ENCODE peak calls at places on chromosomes 1 and 21, in seven cellular contexts. One of them, this sample, is unnamed.
A peak's percentile ranks its signal among the peaks of the same experiment; 100 is the strongest.

GRCh38 chr1:5682626-5683235 is 309.5 kb downstream of the NPHP4 start:
- DNase-seq in HCT116: no peak
- DNase-seq in GM13976: no peak
- DNase-seq in suprapubic skin: no peak
- DNase-seq in GM20000: no peak
- DNase-seq in WERI-Rb-1: no peak
- DNase-seq in fibroblast of the aortic adventitia: no peak
- DNase-seq in this sample: no peak

GRCh38 chr21:37712204-37712934 is 203.9 kb downstream of the KCNJ6 start:
- DNase-seq in HCT116: peak; percentile 53
- DNase-seq in GM13976: peak; percentile 75
- DNase-seq in suprapubic skin: no peak
- DNase-seq in GM20000: peak; percentile 69
- DNase-seq in WERI-Rb-1: peak; percentile 81
- DNase-seq in fibroblast of the aortic adventitia: peak; percentile 77
- DNase-seq in this sample: peak; percentile 52

GRCh38 chr1:58460469-58460868 is 86.1 kb downstream of the OMA1 start:
- DNase-seq in HCT116: no peak
- DNase-seq in GM13976: no peak
- DNase-seq in suprapubic skin: no peak
- DNase-seq in GM20000: no peak
- DNase-seq in WERI-Rb-1: no peak
- DNase-seq in fibroblast of the aortic adventitia: no peak
- DNase-seq in this sample: no peak

GRCh38 chr1:14693996-14694395 is 95.5 kb downstream of the KAZN start:
- DNase-seq in HCT116: no peak
- DNase-seq in GM13976: no peak
- DNase-seq in suprapubic skin: no peak
- DNase-seq in GM20000: no peak
- DNase-seq in WERI-Rb-1: peak; percentile 56
- DNase-seq in fibroblast of the aortic adventitia: no peak
- DNase-seq in this sample: no peak

GRCh38 chr1:24081190-24081589 is 30.7 kb downstream of the MYOM3 start:
- DNase-seq in HCT116: no peak
- DNase-seq in GM13976: no peak
- DNase-seq in suprapubic skin: no peak
- DNase-seq in GM20000: no peak
- DNase-seq in WERI-Rb-1: no peak
- DNase-seq in fibroblast of the aortic adventitia: no peak
- DNase-seq in this sample: no peak

GRCh38 chr1:81948495-81948894 is 147.8 kb downstream of the ADGRL2 start:
- DNase-seq in HCT116: no peak
- DNase-seq in GM13976: no peak
- DNase-seq in suprapubic skin: no peak
- DNase-seq in GM20000: no peak
- DNase-seq in WERI-Rb-1: no peak
- DNase-seq in fibroblast of the aortic adventitia: no peak
- DNase-seq in this sample: no peak

GRCh38 chr1:229624521-229624905 is 1.4 kb downstream of the TAF5L start:
- DNase-seq in HCT116: no peak
- DNase-seq in GM13976: no peak
- DNase-seq in suprapubic skin: no peak
- DNase-seq in GM20000: no peak
- DNase-seq in WERI-Rb-1: no peak
- DNase-seq in fibroblast of the aortic adventitia: no peak
- DNase-seq in this sample: no peak

GRCh38 chr1:178739285-178740045 is 14.4 kb downstream of the RALGPS2 start:
- DNase-seq in HCT116: no peak
- DNase-seq in GM13976: no peak
- DNase-seq in suprapubic skin: no peak
- DNase-seq in GM20000: no peak
- DNase-seq in WERI-Rb-1: no peak
- DNase-seq in fibroblast of the aortic adventitia: peak; percentile 53
- DNase-seq in this sample: no peak

GRCh38 chr1:242199861-242200458 is 201.1 kb upstream of the MAP1LC3C start:
- DNase-seq in HCT116: no peak
- DNase-seq in GM13976: no peak
- DNase-seq in suprapubic skin: no peak
- DNase-seq in GM20000: no peak
- DNase-seq in WERI-Rb-1: no peak
- DNase-seq in fibroblast of the aortic adventitia: no peak
- DNase-seq in this sample: no peak

GRCh38 chr1:245247791-245248789 is 93.3 kb downstream of the KIF26B start:
- DNase-seq in HCT116: no peak
- DNase-seq in GM13976: no peak
- DNase-seq in suprapubic skin: no peak
- DNase-seq in GM20000: no peak
- DNase-seq in WERI-Rb-1: no peak
- DNase-seq in fibroblast of the aortic adventitia: no peak
- DNase-seq in this sample: no peak

GRCh38 chr1:112501810-112502641 is 6.7 kb upstream of the WNT2B start:
- DNase-seq in HCT116: no peak
- DNase-seq in GM13976: peak; percentile 75
- DNase-seq in suprapubic skin: peak; percentile 71
- DNase-seq in GM20000: peak; percentile 76
- DNase-seq in WERI-Rb-1: peak; percentile 90
- DNase-seq in fibroblast of the aortic adventitia: peak; percentile 76
- DNase-seq in this sample: peak; percentile 42

GRCh38 chr1:44361478-44361877 is 6.4 kb upstream of the ERI3 start:
- DNase-seq in HCT116: no peak
- DNase-seq in GM13976: no peak
- DNase-seq in suprapubic skin: no peak
- DNase-seq in GM20000: no peak
- DNase-seq in WERI-Rb-1: no peak
- DNase-seq in fibroblast of the aortic adventitia: no peak
- DNase-seq in this sample: no peak
- TF ChIP-seq CTCF in HCT116: peak; percentile 29
- TF ChIP-seq CTCF in GM13976: no peak
- TF ChIP-seq CTCF in suprapubic skin: no peak
- TF ChIP-seq CTCF in GM20000: no peak
- TF ChIP-seq CTCF in WERI-Rb-1: peak; percentile 18
- TF ChIP-seq CTCF in fibroblast of the aortic adventitia: peak; percentile 6
- TF ChIP-seq CTCF in this sample: peak; percentile 38

GRCh38 chr1:170318141-170318540 is 172.4 kb downstream of the NTMT2 start:
- DNase-seq in HCT116: no peak
- DNase-seq in GM13976: no peak
- DNase-seq in suprapubic skin: no peak
- DNase-seq in GM20000: no peak
- DNase-seq in WERI-Rb-1: no peak
- DNase-seq in fibroblast of the aortic adventitia: no peak
- DNase-seq in this sample: no peak
- TF ChIP-seq CTCF in HCT116: no peak
- TF ChIP-seq CTCF in GM13976: no peak
- TF ChIP-seq CTCF in suprapubic skin: no peak
- TF ChIP-seq CTCF in GM20000: no peak
- TF ChIP-seq CTCF in WERI-Rb-1: no peak
- TF ChIP-seq CTCF in fibroblast of the aortic adventitia: no peak
- TF ChIP-seq CTCF in this sample: no peak

DNA sequence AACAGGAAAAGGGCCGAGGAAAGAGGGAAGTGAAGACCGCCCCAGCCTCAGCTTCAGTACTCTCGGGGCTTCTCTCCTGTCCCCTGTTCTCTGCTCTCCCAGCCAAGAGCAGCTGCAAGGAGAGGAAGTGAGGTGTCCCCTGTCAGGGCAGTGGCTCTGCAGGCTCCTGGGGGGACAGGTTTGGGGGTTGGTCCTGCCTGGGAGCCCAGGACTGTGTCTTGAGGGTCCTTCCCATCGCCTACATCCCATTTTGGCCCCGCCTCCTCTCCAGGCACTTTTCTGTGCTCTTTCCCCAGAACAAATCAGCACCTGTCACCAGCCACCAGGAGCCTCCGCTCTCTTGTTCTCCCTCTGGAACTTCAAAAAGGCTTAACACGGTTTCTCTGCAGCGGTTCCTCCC is 82.6 kb downstream of the VWA5B1 start:
- DNase-seq in HCT116: no peak
- DNase-seq in GM13976: no peak
- DNase-seq in suprapubic skin: no peak
- DNase-seq in GM20000: no peak
- DNase-seq in WERI-Rb-1: no peak
- DNase-seq in fibroblast of the aortic adventitia: no peak
- DNase-seq in this sample: no peak
- TF ChIP-seq CTCF in HCT116: no peak
- TF ChIP-seq CTCF in GM13976: no peak
- TF ChIP-seq CTCF in suprapubic skin: no peak
- TF ChIP-seq CTCF in GM20000: no peak
- TF ChIP-seq CTCF in WERI-Rb-1: no peak
- TF ChIP-seq CTCF in fibroblast of the aortic adventitia: no peak
- TF ChIP-seq CTCF in this sample: no peak

GRCh38 chr21:27761623-27762022 is 794.7 kb upstream of the ADAMTS5 start:
- DNase-seq in HCT116: no peak
- DNase-seq in GM13976: no peak
- DNase-seq in suprapubic skin: no peak
- DNase-seq in GM20000: no peak
- DNase-seq in WERI-Rb-1: no peak
- DNase-seq in fibroblast of the aortic adventitia: peak; percentile 35
- DNase-seq in this sample: no peak

GRCh38 chr21:27764056-27764455 is 797.2 kb upstream of the ADAMTS5 start:
- DNase-seq in HCT116: no peak
- DNase-seq in GM13976: no peak
- DNase-seq in suprapubic skin: no peak
- DNase-seq in GM20000: no peak
- DNase-seq in WERI-Rb-1: no peak
- DNase-seq in fibroblast of the aortic adventitia: no peak
- DNase-seq in this sample: no peak

GRCh38 chr21:27756191-27756590 is 789.3 kb upstream of the ADAMTS5 start:
- DNase-seq in HCT116: no peak
- DNase-seq in GM13976: no peak
- DNase-seq in suprapubic skin: no peak
- DNase-seq in GM20000: no peak
- DNase-seq in WERI-Rb-1: no peak
- DNase-seq in fibroblast of the aortic adventitia: peak; percentile 55
- DNase-seq in this sample: no peak

GRCh38 chr21:27759820-27760219 is 792.9 kb upstream of the ADAMTS5 start:
- DNase-seq in HCT116: no peak
- DNase-seq in GM13976: no peak
- DNase-seq in suprapubic skin: no peak
- DNase-seq in GM20000: no peak
- DNase-seq in WERI-Rb-1: no peak
- DNase-seq in fibroblast of the aortic adventitia: peak; percentile 16
- DNase-seq in this sample: no peak

GRCh38 chr21:27759091-27759659 is 792.3 kb upstream of the ADAMTS5 start:
- DNase-seq in HCT116: no peak
- DNase-seq in GM13976: no peak
- DNase-seq in suprapubic skin: no peak
- DNase-seq in GM20000: no peak
- DNase-seq in WERI-Rb-1: peak; percentile 16
- DNase-seq in fibroblast of the aortic adventitia: no peak
- DNase-seq in this sample: no peak
- TF ChIP-seq CTCF in HCT116: no peak
- TF ChIP-seq CTCF in GM13976: no peak
- TF ChIP-seq CTCF in suprapubic skin: no peak
- TF ChIP-seq CTCF in GM20000: no peak
- TF ChIP-seq CTCF in WERI-Rb-1: peak; percentile 53
- TF ChIP-seq CTCF in fibroblast of the aortic adventitia: peak; percentile 25
- TF ChIP-seq CTCF in this sample: peak; percentile 50

GRCh38 chr1:232047473-232047872 is 420.9 kb downstream of the DISC1 start:
- DNase-seq in HCT116: peak; percentile 13
- DNase-seq in GM13976: no peak
- DNase-seq in suprapubic skin: no peak
- DNase-seq in GM20000: no peak
- DNase-seq in WERI-Rb-1: peak; percentile 59
- DNase-seq in fibroblast of the aortic adventitia: no peak
- DNase-seq in this sample: no peak
- TF ChIP-seq CTCF in HCT116: no peak
- TF ChIP-seq CTCF in GM13976: no peak
- TF ChIP-seq CTCF in suprapubic skin: no peak
- TF ChIP-seq CTCF in GM20000: no peak
- TF ChIP-seq CTCF in WERI-Rb-1: peak; percentile 67
- TF ChIP-seq CTCF in fibroblast of the aortic adventitia: no peak
- TF ChIP-seq CTCF in this sample: peak; percentile 33

GRCh38 chr21:34797202-34797527 is 128.4 kb downstream of the CLIC6 start:
- DNase-seq in HCT116: no peak
- DNase-seq in GM13976: no peak
- DNase-seq in suprapubic skin: no peak
- DNase-seq in GM20000: no peak
- DNase-seq in WERI-Rb-1: no peak
- DNase-seq in fibroblast of the aortic adventitia: no peak
- DNase-seq in this sample: no peak

GRCh38 chr21:34794686-34795085 is 125.9 kb downstream of the CLIC6 start:
- DNase-seq in HCT116: no peak
- DNase-seq in GM13976: no peak
- DNase-seq in suprapubic skin: no peak
- DNase-seq in GM20000: no peak
- DNase-seq in WERI-Rb-1: no peak
- DNase-seq in fibroblast of the aortic adventitia: no peak
- DNase-seq in this sample: no peak

GRCh38 chr21:34796518-34797201 is 127.9 kb downstream of the CLIC6 start:
- DNase-seq in HCT116: peak; percentile 72
- DNase-seq in GM13976: no peak
- DNase-seq in suprapubic skin: no peak
- DNase-seq in GM20000: no peak
- DNase-seq in WERI-Rb-1: peak; percentile 13
- DNase-seq in fibroblast of the aortic adventitia: no peak
- DNase-seq in this sample: no peak

GRCh38 chr21:34793471-34793870 is 124.7 kb downstream of the CLIC6 start:
- DNase-seq in HCT116: no peak
- DNase-seq in GM13976: no peak
- DNase-seq in suprapubic skin: no peak
- DNase-seq in GM20000: no peak
- DNase-seq in WERI-Rb-1: no peak
- DNase-seq in fibroblast of the aortic adventitia: no peak
- DNase-seq in this sample: no peak

DNA sequence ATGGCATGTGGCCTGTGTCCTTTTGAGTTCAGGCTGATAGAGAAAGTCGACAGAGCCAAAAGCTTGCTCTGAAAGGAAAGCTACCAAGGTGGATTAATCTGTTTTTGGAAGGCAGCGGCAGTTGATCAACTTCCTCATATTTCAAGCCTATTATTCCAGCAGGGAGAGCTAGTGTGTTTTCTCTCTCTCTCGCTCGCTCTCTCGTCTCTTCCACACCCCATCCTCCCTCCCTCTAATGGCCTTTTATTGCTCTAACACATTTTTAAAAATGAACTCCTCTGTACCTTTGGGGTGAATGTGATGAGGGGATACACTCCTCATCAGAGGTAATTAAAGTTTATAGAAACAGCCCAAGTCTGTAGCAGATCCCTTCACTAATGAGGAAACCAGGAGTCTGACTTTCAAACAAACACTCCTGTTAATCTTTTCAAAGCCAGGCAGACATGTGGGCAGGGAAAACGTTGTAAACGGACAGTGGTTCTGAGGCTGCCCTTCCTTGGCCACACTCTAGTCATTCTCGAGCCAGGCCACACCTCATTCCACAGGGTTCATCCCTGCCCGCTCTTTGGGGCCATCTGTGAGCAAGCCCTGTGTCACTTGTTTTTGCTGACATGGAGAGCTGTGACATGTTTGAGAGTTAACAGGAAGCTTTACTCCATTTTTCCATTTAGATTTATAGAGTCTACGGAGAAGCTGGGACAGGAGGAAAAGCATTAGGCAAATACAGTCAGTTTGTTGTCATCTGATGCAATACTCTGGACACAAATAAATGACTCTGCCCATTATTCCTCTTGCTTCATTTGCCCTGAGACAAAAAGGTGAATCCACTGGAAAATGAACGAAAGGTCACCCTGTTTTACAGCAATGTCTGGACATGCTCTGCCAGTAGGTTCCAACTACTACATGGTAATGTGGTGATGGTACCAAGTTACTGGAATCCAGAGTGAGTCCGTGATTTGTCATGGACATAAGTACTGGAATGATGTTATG is 126.7 kb downstream of the CLIC6 start:
- DNase-seq in HCT116: peak; percentile 61
- DNase-seq in GM13976: no peak
- DNase-seq in suprapubic skin: no peak
- DNase-seq in GM20000: no peak
- DNase-seq in WERI-Rb-1: no peak
- DNase-seq in fibroblast of the aortic adventitia: peak; percentile 68
- DNase-seq in this sample: no peak
- TF ChIP-seq CTCF in HCT116: peak; percentile 6
- TF ChIP-seq CTCF in GM13976: no peak
- TF ChIP-seq CTCF in suprapubic skin: no peak
- TF ChIP-seq CTCF in GM20000: no peak
- TF ChIP-seq CTCF in WERI-Rb-1: no peak
- TF ChIP-seq CTCF in fibroblast of the aortic adventitia: peak; percentile 12
- TF ChIP-seq CTCF in this sample: no peak